ENCODE peak calls at places on chromosomes 3 and 15, in six cellular contexts. One of them, this sample, is unnamed.

GRCh38 chr3:126344380-126345041 is 12.7 kb downstream of the KLF15 start:
- DNase-seq in GM06990: no peak
- DNase-seq in SK-N-SH: no peak
- DNase-seq in esophagus muscularis mucosa: no peak
- DNase-seq in cardiac muscle cell: no peak
- DNase-seq in MM.1S: no peak
- DNase-seq in this sample: no peak

GRCh38 chr3:176953106-176954080 is 243.9 kb downstream of the TBL1XR1 start:
- DNase-seq in cardiac muscle cell: peak; percentile 75
- DNase-seq in GM06990: no peak
- DNase-seq in esophagus muscularis mucosa: no peak
- DNase-seq in SK-N-SH: no peak
- DNase-seq in MM.1S: no peak
- DNase-seq in this sample: no peak

GRCh38 chr3:35067750-35068149 is 571.6 kb upstream of the ARPP21 start:
- DNase-seq in MM.1S: no peak
- DNase-seq in cardiac muscle cell: no peak
- DNase-seq in SK-N-SH: no peak
- DNase-seq in GM06990: no peak
- DNase-seq in esophagus muscularis mucosa: no peak
- DNase-seq in this sample: no peak

GRCh38 chr3:196736670-196737374 is 2.8 kb upstream of the PAK2 start:
- DNase-seq in GM06990: no peak
- DNase-seq in MM.1S: no peak
- DNase-seq in SK-N-SH: no peak
- DNase-seq in esophagus muscularis mucosa: no peak
- DNase-seq in cardiac muscle cell: peak; percentile 78
- DNase-seq in this sample: no peak

GRCh38 chr3:190911382-190911781 is 48.9 kb upstream of the GMNC start:
- DNase-seq in cardiac muscle cell: no peak
- DNase-seq in SK-N-SH: no peak
- DNase-seq in esophagus muscularis mucosa: no peak
- DNase-seq in MM.1S: no peak
- DNase-seq in GM06990: no peak
- DNase-seq in this sample: no peak

GRCh38 chr3:41418961-41419691 is 219.8 kb downstream of the CTNNB1 start:
- DNase-seq in MM.1S: no peak
- DNase-seq in cardiac muscle cell: peak; percentile 47
- DNase-seq in GM06990: no peak
- DNase-seq in esophagus muscularis mucosa: no peak
- DNase-seq in SK-N-SH: no peak
- DNase-seq in this sample: no peak

GRCh38 chr15:29942548-29942947 is 120.3 kb upstream of the TJP1 start:
- DNase-seq in esophagus muscularis mucosa: no peak
- DNase-seq in MM.1S: no peak
- DNase-seq in cardiac muscle cell: no peak
- DNase-seq in SK-N-SH: no peak
- DNase-seq in GM06990: no peak
- DNase-seq in this sample: no peak

GRCh38 chr3:31878231-31878838 is 102.7 kb downstream of the OSBPL10 start:
- DNase-seq in cardiac muscle cell: peak; percentile 81
- DNase-seq in esophagus muscularis mucosa: no peak
- DNase-seq in GM06990: no peak
- DNase-seq in SK-N-SH: no peak
- DNase-seq in MM.1S: no peak
- DNase-seq in this sample: no peak

GRCh38 chr15:40928975-40929729 is at the start of gene DLL4:
- DNase-seq in esophagus muscularis mucosa: no peak
- DNase-seq in SK-N-SH: peak; percentile 80
- DNase-seq in cardiac muscle cell: peak; percentile 50
- DNase-seq in MM.1S: peak; percentile 81
- DNase-seq in GM06990: peak; percentile 59
- DNase-seq in this sample: peak; percentile 64

GRCh38 chr3:100928638-100929428 is 64.4 kb downstream of the ABI3BP start:
- DNase-seq in SK-N-SH: no peak
- DNase-seq in MM.1S: no peak
- DNase-seq in GM06990: no peak
- DNase-seq in esophagus muscularis mucosa: no peak
- DNase-seq in cardiac muscle cell: peak; percentile 82
- DNase-seq in this sample: no peak

GRCh38 chr15:31801152-31801551 is 229.2 kb upstream of the CHRNA7 start:
- DNase-seq in GM06990: no peak
- DNase-seq in cardiac muscle cell: no peak
- DNase-seq in SK-N-SH: peak; percentile 62
- DNase-seq in esophagus muscularis mucosa: no peak
- DNase-seq in MM.1S: no peak
- DNase-seq in this sample: peak; percentile 30

GRCh38 chr15:33985287-33985686 is 17.0 kb downstream of the CHRM5 start:
- DNase-seq in GM06990: no peak
- DNase-seq in esophagus muscularis mucosa: no peak
- DNase-seq in MM.1S: no peak
- DNase-seq in SK-N-SH: no peak
- DNase-seq in cardiac muscle cell: peak; percentile 90
- DNase-seq in this sample: no peak

GRCh38 chr3:170021083-170021482 is 16.7 kb upstream of the GPR160 start:
- DNase-seq in esophagus muscularis mucosa: no peak
- DNase-seq in SK-N-SH: no peak
- DNase-seq in GM06990: no peak
- DNase-seq in MM.1S: no peak
- DNase-seq in cardiac muscle cell: no peak
- DNase-seq in this sample: no peak

GRCh38 chr15:94844533-94845390 is 613.4 kb downstream of the MCTP2 start:
- DNase-seq in cardiac muscle cell: peak; percentile 59
- DNase-seq in MM.1S: no peak
- DNase-seq in GM06990: no peak
- DNase-seq in SK-N-SH: peak; percentile 77
- DNase-seq in esophagus muscularis mucosa: no peak
- DNase-seq in this sample: peak; percentile 43

GRCh38 chr15:78673476-78673875 is 32.5 kb upstream of the CHRNB4 start:
- DNase-seq in MM.1S: no peak
- DNase-seq in SK-N-SH: no peak
- DNase-seq in GM06990: no peak
- DNase-seq in cardiac muscle cell: no peak
- DNase-seq in esophagus muscularis mucosa: no peak
- DNase-seq in this sample: peak; percentile 27

GRCh38 chr3:194494951-194495374 is 8.2 kb upstream of the ATP13A3 start:
- DNase-seq in SK-N-SH: no peak
- DNase-seq in cardiac muscle cell: no peak
- DNase-seq in GM06990: no peak
- DNase-seq in MM.1S: no peak
- DNase-seq in esophagus muscularis mucosa: peak; percentile 66
- DNase-seq in this sample: no peak

GRCh38 chr15:30990036-30990435 is 1.4 kb downstream of the MTMR10 start:
- DNase-seq in cardiac muscle cell: no peak
- DNase-seq in MM.1S: peak; percentile 32
- DNase-seq in SK-N-SH: peak; percentile 38
- DNase-seq in esophagus muscularis mucosa: no peak
- DNase-seq in GM06990: no peak
- DNase-seq in this sample: no peak

GRCh38 chr3:185393055-185393454 is 30.1 kb downstream of the MAP3K13 start:
- DNase-seq in MM.1S: no peak
- DNase-seq in cardiac muscle cell: no peak
- DNase-seq in esophagus muscularis mucosa: peak; percentile 2
- DNase-seq in SK-N-SH: no peak
- DNase-seq in GM06990: no peak
- DNase-seq in this sample: no peak

GRCh38 chr3:66753670-66754069 is 244.4 kb upstream of the KBTBD8 start:
- DNase-seq in SK-N-SH: no peak
- DNase-seq in cardiac muscle cell: no peak
- DNase-seq in GM06990: no peak
- DNase-seq in esophagus muscularis mucosa: no peak
- DNase-seq in MM.1S: no peak
- DNase-seq in this sample: no peak

GRCh38 chr3:66761093-66761780 is 236.9 kb upstream of the KBTBD8 start:
- DNase-seq in esophagus muscularis mucosa: no peak
- DNase-seq in cardiac muscle cell: no peak
- DNase-seq in SK-N-SH: no peak
- DNase-seq in MM.1S: no peak
- DNase-seq in GM06990: no peak
- DNase-seq in this sample: no peak

GRCh38 chr3:66754613-66755012 is 243.5 kb upstream of the KBTBD8 start:
- DNase-seq in MM.1S: no peak
- DNase-seq in cardiac muscle cell: no peak
- DNase-seq in esophagus muscularis mucosa: no peak
- DNase-seq in GM06990: no peak
- DNase-seq in SK-N-SH: no peak
- DNase-seq in this sample: peak; percentile 24

GRCh38 chr3:66755924-66756323 is 242.2 kb upstream of the KBTBD8 start:
- DNase-seq in cardiac muscle cell: no peak
- DNase-seq in esophagus muscularis mucosa: no peak
- DNase-seq in GM06990: no peak
- DNase-seq in SK-N-SH: no peak
- DNase-seq in MM.1S: no peak
- DNase-seq in this sample: no peak

DNA sequence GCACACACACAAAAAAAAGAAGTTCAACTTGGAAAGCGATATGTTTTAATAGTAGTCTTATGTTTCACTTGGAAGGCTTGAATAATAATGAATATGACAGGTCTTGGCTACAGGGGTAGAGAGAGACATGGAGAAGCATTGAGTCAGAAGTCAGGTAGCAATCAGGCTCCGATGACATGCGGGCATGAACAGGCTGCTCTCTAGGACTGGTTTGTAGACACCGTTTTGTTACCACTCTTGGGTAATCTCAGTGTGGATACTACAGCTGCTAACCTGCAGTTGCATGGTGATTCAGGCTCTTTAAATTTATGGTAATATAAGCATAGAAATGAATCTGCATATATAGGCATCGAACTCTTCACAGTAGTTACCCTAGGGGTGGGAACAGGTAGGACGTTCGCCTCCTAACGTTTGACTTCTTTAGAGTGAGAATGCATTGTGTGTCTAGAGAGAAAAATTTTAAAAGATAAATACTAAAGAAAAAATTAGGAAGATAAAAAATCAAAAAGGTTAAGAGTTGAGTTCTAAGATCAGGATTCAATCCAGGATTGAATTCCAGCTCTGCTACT is 241.6 kb upstream of the KBTBD8 start:
- DNase-seq in GM06990: no peak
- DNase-seq in esophagus muscularis mucosa: no peak
- DNase-seq in cardiac muscle cell: no peak
- DNase-seq in SK-N-SH: no peak
- DNase-seq in MM.1S: no peak
- DNase-seq in this sample: no peak
- TF ChIP-seq CTCF in GM06990: no peak
- TF ChIP-seq CTCF in esophagus muscularis mucosa: no peak
- TF ChIP-seq CTCF in cardiac muscle cell: no peak
- TF ChIP-seq CTCF in SK-N-SH: no peak
- TF ChIP-seq CTCF in MM.1S: no peak
- TF ChIP-seq CTCF in this sample: no peak

GRCh38 chr3:131444180-131444579 is 58.6 kb downstream of the MRPL3 start:
- DNase-seq in MM.1S: no peak
- DNase-seq in SK-N-SH: no peak
- DNase-seq in GM06990: no peak
- DNase-seq in cardiac muscle cell: no peak
- DNase-seq in esophagus muscularis mucosa: no peak
- DNase-seq in this sample: no peak
- H3K27me3 ChIP-seq in MM.1S: no peaks in the 10 kb centered on the region
- H3K27me3 ChIP-seq in SK-N-SH: no peaks in the 10 kb centered on the region
- H3K27me3 ChIP-seq in GM06990: no peaks in the 10 kb centered on the region
- H3K27me3 ChIP-seq in cardiac muscle cell: no peaks in the 10 kb centered on the region
- H3K27me3 ChIP-seq in esophagus muscularis mucosa: no peaks in the 10 kb centered on the region
- H3K27me3 ChIP-seq in this sample: no peaks in the 10 kb centered on the region

DNA sequence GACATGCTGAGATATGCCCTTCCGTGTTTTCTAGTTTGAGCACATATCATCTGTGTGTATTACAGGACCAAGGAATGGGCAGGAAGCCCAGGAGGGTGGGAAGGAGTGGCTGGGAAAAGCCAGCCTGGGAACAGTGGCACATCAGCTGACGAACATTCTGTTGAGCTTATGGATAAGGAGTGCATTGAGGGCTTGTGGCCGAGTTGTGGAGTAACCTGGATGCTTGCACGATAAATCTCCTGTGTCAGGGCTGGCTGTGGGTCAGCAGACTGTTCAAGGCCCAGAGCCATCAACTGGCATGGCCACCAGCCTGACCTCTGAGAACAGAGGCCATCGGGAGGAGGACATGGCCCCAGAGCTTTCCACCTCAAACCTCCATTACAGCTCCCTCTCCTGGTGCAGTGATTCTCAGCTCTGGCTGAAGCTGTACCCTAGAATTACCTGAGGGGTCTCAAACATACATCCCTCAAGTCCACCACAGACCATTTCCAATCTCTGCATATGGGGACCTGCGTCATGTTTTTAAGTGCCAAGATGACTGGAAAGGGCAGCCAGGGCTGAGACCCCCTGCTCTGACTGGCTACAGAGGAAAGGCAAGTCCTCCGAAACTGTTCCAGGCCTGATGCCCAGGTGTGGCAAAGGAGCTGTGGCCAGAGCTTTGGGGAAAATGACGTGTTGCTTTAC is 4.8 kb upstream of the VILL start:
- DNase-seq in MM.1S: no peak
- DNase-seq in SK-N-SH: no peak
- DNase-seq in esophagus muscularis mucosa: no peak
- DNase-seq in GM06990: no peak
- DNase-seq in cardiac muscle cell: peak; percentile 34
- DNase-seq in this sample: no peak
- TF ChIP-seq CTCF in MM.1S: no peak
- TF ChIP-seq CTCF in SK-N-SH: no peak
- TF ChIP-seq CTCF in esophagus muscularis mucosa: no peak
- TF ChIP-seq CTCF in GM06990: no peak
- TF ChIP-seq CTCF in cardiac muscle cell: no peak
- TF ChIP-seq CTCF in this sample: no peak

DNA sequence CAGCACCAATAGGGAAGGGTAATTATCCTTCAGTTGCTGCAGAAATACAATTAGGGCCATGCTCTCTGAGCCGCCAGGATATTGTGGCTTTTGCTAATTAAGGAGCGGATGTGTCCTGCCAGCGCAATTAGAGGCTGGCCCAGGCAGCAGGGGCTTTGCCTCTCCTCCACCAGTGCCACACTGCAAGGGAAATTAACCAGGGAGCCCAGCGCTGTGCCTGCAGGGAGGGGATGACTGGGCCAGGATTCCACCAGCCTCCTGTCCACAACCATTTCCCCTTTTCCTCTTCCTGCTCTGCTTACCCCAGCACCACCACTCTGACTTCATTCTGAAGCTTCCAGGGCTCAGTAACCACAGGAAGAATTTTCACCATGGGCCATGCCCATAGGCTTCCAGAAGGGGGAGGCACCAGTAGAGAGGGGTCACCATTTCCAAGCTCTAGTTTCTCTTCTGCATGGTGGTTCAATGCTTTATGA is 10.3 kb upstream of the AEN start:
- DNase-seq in cardiac muscle cell: no peak
- DNase-seq in MM.1S: no peak
- DNase-seq in GM06990: no peak
- DNase-seq in esophagus muscularis mucosa: no peak
- DNase-seq in SK-N-SH: no peak
- DNase-seq in this sample: no peak
- H3K27me3 ChIP-seq in cardiac muscle cell: peaks cover 44% of the 10 kb centered on the region
- H3K27me3 ChIP-seq in MM.1S: peaks cover 13% of the 10 kb centered on the region
- H3K27me3 ChIP-seq in GM06990: no peaks in the 10 kb centered on the region
- H3K27me3 ChIP-seq in esophagus muscularis mucosa: peaks cover 17% of the 10 kb centered on the region
- H3K27me3 ChIP-seq in SK-N-SH: peaks cover 4% of the 10 kb centered on the region
- H3K27me3 ChIP-seq in this sample: peaks cover 8% of the 10 kb centered on the region

GRCh38 chr3:137409584-137409983 is 354.5 kb upstream of the SOX14 start:
- DNase-seq in GM06990: no peak
- DNase-seq in SK-N-SH: no peak
- DNase-seq in cardiac muscle cell: no peak
- DNase-seq in esophagus muscularis mucosa: no peak
- DNase-seq in MM.1S: no peak
- DNase-seq in this sample: no peak
- TF ChIP-seq CTCF in GM06990: peak; percentile 44
- TF ChIP-seq CTCF in SK-N-SH: no peak
- TF ChIP-seq CTCF in cardiac muscle cell: no peak
- TF ChIP-seq CTCF in esophagus muscularis mucosa: no peak
- TF ChIP-seq CTCF in MM.1S: no peak
- TF ChIP-seq CTCF in this sample: no peak

This sample was measured in BE2C.